ENCODE peak calls at places on chromosome 9, in nine cellular contexts. One of them, this sample, is unnamed.

GRCh38 chr9:85114799-85115198 is 445.3 kb downstream of the NTRK2 start:
- DNase-seq in endothelial cell of umbilical vein: no peak
- DNase-seq in HEK293T: no peak
- DNase-seq in DMS153: no peak
- DNase-seq in GDM1: no peak
- DNase-seq in stimulated activated CD4-positive, alpha-beta T cell treated with anti-CD3 and anti-CD28 coated beads, Interleukin-4, amount 100 ng/mL, for 4 hours: no peak
- DNase-seq in mesenchymal stem cell: no peak
- DNase-seq in naive thymus-derived CD8-positive, alpha-beta T cell: no peak
- DNase-seq in NCI-H1417: no peak
- DNase-seq in this sample: no peak

GRCh38 chr9:135320943-135321342 is 158.6 kb upstream of the PPP1R26 start:
- DNase-seq in HEK293T: no peak
- DNase-seq in stimulated activated CD4-positive, alpha-beta T cell treated with anti-CD3 and anti-CD28 coated beads, Interleukin-4, amount 100 ng/mL, for 4 hours: no peak
- DNase-seq in GDM1: no peak
- DNase-seq in mesenchymal stem cell: no peak
- DNase-seq in naive thymus-derived CD8-positive, alpha-beta T cell: no peak
- DNase-seq in DMS153: no peak
- DNase-seq in endothelial cell of umbilical vein: no peak
- DNase-seq in NCI-H1417: no peak
- DNase-seq in this sample: no peak

GRCh38 chr9:74824654-74825053 is 63.1 kb downstream of the TRPM6 start:
- DNase-seq in GDM1: no peak
- DNase-seq in NCI-H1417: no peak
- DNase-seq in HEK293T: no peak
- DNase-seq in stimulated activated CD4-positive, alpha-beta T cell treated with anti-CD3 and anti-CD28 coated beads, Interleukin-4, amount 100 ng/mL, for 4 hours: no peak
- DNase-seq in mesenchymal stem cell: peak; percentile 43
- DNase-seq in endothelial cell of umbilical vein: peak; percentile 67
- DNase-seq in naive thymus-derived CD8-positive, alpha-beta T cell: no peak
- DNase-seq in DMS153: no peak
- DNase-seq in this sample: no peak

GRCh38 chr9:129897263-129897662 is 62.0 kb downstream of the USP20 start:
- DNase-seq in endothelial cell of umbilical vein: no peak
- DNase-seq in DMS153: no peak
- DNase-seq in stimulated activated CD4-positive, alpha-beta T cell treated with anti-CD3 and anti-CD28 coated beads, Interleukin-4, amount 100 ng/mL, for 4 hours: no peak
- DNase-seq in GDM1: no peak
- DNase-seq in HEK293T: no peak
- DNase-seq in naive thymus-derived CD8-positive, alpha-beta T cell: no peak
- DNase-seq in mesenchymal stem cell: no peak
- DNase-seq in NCI-H1417: no peak
- DNase-seq in this sample: no peak

GRCh38 chr9:2125909-2126308 is 110.8 kb downstream of the SMARCA2 start:
- DNase-seq in NCI-H1417: no peak
- DNase-seq in GDM1: no peak
- DNase-seq in HEK293T: no peak
- DNase-seq in mesenchymal stem cell: peak; percentile 36
- DNase-seq in naive thymus-derived CD8-positive, alpha-beta T cell: no peak
- DNase-seq in stimulated activated CD4-positive, alpha-beta T cell treated with anti-CD3 and anti-CD28 coated beads, Interleukin-4, amount 100 ng/mL, for 4 hours: no peak
- DNase-seq in DMS153: no peak
- DNase-seq in endothelial cell of umbilical vein: peak; percentile 52
- DNase-seq in this sample: no peak

GRCh38 chr9:104991144-104991953 is 63.4 kb upstream of the ABCA1 start:
- DNase-seq in DMS153: peak; percentile 39
- DNase-seq in naive thymus-derived CD8-positive, alpha-beta T cell: peak; percentile 80
- DNase-seq in mesenchymal stem cell: peak; percentile 97
- DNase-seq in endothelial cell of umbilical vein: peak; percentile 83
- DNase-seq in stimulated activated CD4-positive, alpha-beta T cell treated with anti-CD3 and anti-CD28 coated beads, Interleukin-4, amount 100 ng/mL, for 4 hours: peak; percentile 74
- DNase-seq in GDM1: peak; percentile 84
- DNase-seq in HEK293T: peak; percentile 77
- DNase-seq in NCI-H1417: peak; percentile 87
- DNase-seq in this sample: peak; percentile 79

GRCh38 chr9:69762527-69762926 is 2.7 kb upstream of the PTAR1 start:
- DNase-seq in mesenchymal stem cell: no peak
- DNase-seq in endothelial cell of umbilical vein: no peak
- DNase-seq in HEK293T: no peak
- DNase-seq in NCI-H1417: no peak
- DNase-seq in GDM1: no peak
- DNase-seq in naive thymus-derived CD8-positive, alpha-beta T cell: no peak
- DNase-seq in DMS153: no peak
- DNase-seq in stimulated activated CD4-positive, alpha-beta T cell treated with anti-CD3 and anti-CD28 coated beads, Interleukin-4, amount 100 ng/mL, for 4 hours: no peak
- DNase-seq in this sample: no peak

GRCh38 chr9:79701651-79702050 is 129.9 kb downstream of the TLE4 start:
- DNase-seq in naive thymus-derived CD8-positive, alpha-beta T cell: no peak
- DNase-seq in stimulated activated CD4-positive, alpha-beta T cell treated with anti-CD3 and anti-CD28 coated beads, Interleukin-4, amount 100 ng/mL, for 4 hours: no peak
- DNase-seq in DMS153: no peak
- DNase-seq in HEK293T: no peak
- DNase-seq in endothelial cell of umbilical vein: no peak
- DNase-seq in GDM1: peak; percentile 4
- DNase-seq in NCI-H1417: no peak
- DNase-seq in mesenchymal stem cell: peak; percentile 22
- DNase-seq in this sample: peak; percentile 32

GRCh38 chr9:136997830-136998234 is 1.5 kb upstream of the CLIC3 start:
- DNase-seq in mesenchymal stem cell: no peak
- DNase-seq in stimulated activated CD4-positive, alpha-beta T cell treated with anti-CD3 and anti-CD28 coated beads, Interleukin-4, amount 100 ng/mL, for 4 hours: no peak
- DNase-seq in GDM1: no peak
- DNase-seq in endothelial cell of umbilical vein: peak; percentile 67
- DNase-seq in naive thymus-derived CD8-positive, alpha-beta T cell: no peak
- DNase-seq in DMS153: no peak
- DNase-seq in NCI-H1417: no peak
- DNase-seq in HEK293T: no peak
- DNase-seq in this sample: no peak

This sample was measured in SIG-M5.